ENCODE peak calls at places on chromosomes 16 and 17, in four cellular contexts. L, N, F and U are unnamed samples.

GRCh38 chr17:15942207-15942833 is 2.6 kb upstream of the ADORA2B start:
- DNase-seq in L (no peak), N (no peak), F (no peak), U (no peak)

GRCh38 chr17:22266231-22266630 is 573.9 kb downstream of the KCNJ18 start:
- DNase-seq in L (peak), N (no peak), F (no peak), U (no peak)

GRCh38 chr16:11163761-11164261 is 92.2 kb downstream of the SOCS1 start:
- DNase-seq in L (no peak), N (no peak), F (no peak), U (no peak)

GRCh38 chr16:49495596-49496355 is 122.2 kb downstream of the C16orf78 start:
- DNase-seq in L (no peak), N (no peak), F (no peak), U (no peak)

GRCh38 chr17:15239471-15239870 is 25.7 kb downstream of the PMP22 start:
- DNase-seq in L (no peak), N (no peak), F (no peak), U (no peak)

GRCh38 chr16:11725457-11725856 is 17.2 kb downstream of the TXNDC11 start:
- DNase-seq in L (no peak), N (no peak), F (no peak), U (no peak)

GRCh38 chr16:69443809-69444611 is 19.6 kb downstream of the CYB5B start:
- DNase-seq in L (peak), N (no peak), F (peak), U (no peak)

GRCh38 chr16:51326131-51326856 is 175.2 kb upstream of the SALL1 start:
- DNase-seq in L (no peak), N (no peak), F (no peak), U (no peak)

GRCh38 chr17:29769225-29769624 is 146.5 kb upstream of the CORO6 start:
- DNase-seq in L (no peak), N (no peak), F (no peak), U (no peak)

GRCh38 chr16:72923757-72924156 is 124.2 kb downstream of the ZFHX3 start:
- DNase-seq in L (no peak), N (no peak), F (no peak), U (no peak)

GRCh38 chr17:13117616-13118015 is 99.8 kb upstream of the ELAC2 start:
- DNase-seq in L (no peak), N (no peak), F (no peak), U (no peak)

GRCh38 chr16:11679941-11680911 is 12.0 kb downstream of the SNN start:
- DNase-seq in L (no peak), N (no peak), F (no peak), U (no peak)

GRCh38 chr16:12532871-12533610 is 270.6 kb downstream of the CPPED1 start:
- DNase-seq in L (no peak), N (no peak), F (no peak), U (no peak)

GRCh38 chr16:4795828-4796572 is 831 bp downstream of the SMIM22 start:
- DNase-seq in L (no peak), N (no peak), F (peak), U (no peak)

GRCh38 chr17:80836971-80837481 is 154.6 kb upstream of the CHMP6 start:
- DNase-seq in L (no peak), N (no peak), F (no peak), U (no peak)

GRCh38 chr17:57677301-57677700 is 67.8 kb downstream of the CCDC182 start:
- DNase-seq in L (no peak), N (no peak), F (no peak), U (peak)

GRCh38 chr16:87832759-87833502 is 36.4 kb downstream of the SLC7A5 start:
- DNase-seq in L (no peak), N (no peak), F (no peak), U (no peak)

GRCh38 chr17:3295632-3296031 is 2.5 kb downstream of the OR3A1 start:
- DNase-seq in L (no peak), N (no peak), F (no peak), U (no peak)

GRCh38 chr16:85583491-85584181 is 29.5 kb upstream of the GSE1 start:
- DNase-seq in L (no peak), N (no peak), F (no peak), U (no peak)

GRCh38 chr17:66667491-66668030 is 167.4 kb upstream of the CACNG5 start:
- DNase-seq in L (no peak), N (peak), F (no peak), U (no peak)

GRCh38 chr17:81238490-81238814 is 403 bp downstream of the TEPSIN start:
- DNase-seq in L (no peak), N (no peak), F (no peak), U (no peak)

GRCh38 chr17:82065193-82065637 is 389 bp downstream of the DUS1L start:
- DNase-seq in L (no peak), N (no peak), F (no peak), U (no peak)

GRCh38 chr16:29806641-29807425 is 504 bp downstream of the MAZ start:
- DNase-seq in L (peak), N (no peak), F (peak), U (no peak)

GRCh38 chr17:39174907-39175694 is 9.1 kb upstream of the ARL5C start:
- DNase-seq in L (peak), N (no peak), F (peak), U (no peak)

GRCh38 chr16:13793788-13794461 is 126.0 kb upstream of the ERCC4 start:
- DNase-seq in L (no peak), N (no peak), F (no peak), U (no peak)

GRCh38 chr17:34826332-34826731 is 134.9 kb downstream of the CCT6B start:
- DNase-seq in L (peak), N (no peak), F (no peak), U (no peak)

GRCh38 chr17:17847102-17847501 is 10.3 kb upstream of the SREBF1 start:
- DNase-seq in L (no peak), N (no peak), F (no peak), U (no peak)

GRCh38 chr16:77387810-77388209 is 47.0 kb downstream of the ADAMTS18 start:
- DNase-seq in L (no peak), N (no peak), F (no peak), U (no peak)

GRCh38 chr17:74467221-74467951 is 952 bp downstream of the CD300A start:
- DNase-seq in L (no peak), N (peak), F (peak), U (no peak)
- TF ChIP-seq POLR2AphosphoS5 in L (no peak), N (peak), F (peak), U (no peak)

DNA sequence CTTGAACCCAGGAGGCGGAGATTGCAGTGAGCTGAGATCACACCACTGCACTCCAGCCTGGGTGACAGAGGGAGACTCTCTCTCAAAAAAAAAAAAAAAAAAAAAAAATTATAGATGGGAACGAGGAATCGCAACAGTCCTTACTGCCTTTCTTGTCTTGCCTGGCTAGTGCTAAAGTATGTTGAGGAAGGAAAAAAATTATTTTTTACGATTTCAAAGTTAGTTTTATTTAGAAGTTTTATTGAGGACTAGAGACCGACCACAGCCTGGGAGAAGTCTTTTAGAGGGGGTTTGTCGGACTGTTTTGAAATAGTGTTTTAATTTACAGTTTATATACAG is 15.8 kb upstream of the DNAH17 start:
- DNase-seq in L (no peak), N (no peak), F (no peak), U (no peak)
- H3K27ac ChIP-seq in L (no peak), N (no peak), F (peak), U (peak)

GRCh38 chr16:30923554-30924085 is at the start of gene FBXL19:
- DNase-seq in L (no peak), N (no peak), F (peak), U (no peak)

GRCh38 chr16:30922960-30923535 is 324 bp upstream of the FBXL19 start:
- DNase-seq in L (peak), N (peak), F (peak), U (peak)

GRCh38 chr16:30921459-30921747 is 2.0 kb upstream of the FBXL19 start:
- DNase-seq in L (no peak), N (no peak), F (no peak), U (no peak)

GRCh38 chr16:30921748-30922419 is 1.5 kb upstream of the FBXL19 start:
- DNase-seq in L (peak), N (peak), F (peak), U (no peak)

DNA sequence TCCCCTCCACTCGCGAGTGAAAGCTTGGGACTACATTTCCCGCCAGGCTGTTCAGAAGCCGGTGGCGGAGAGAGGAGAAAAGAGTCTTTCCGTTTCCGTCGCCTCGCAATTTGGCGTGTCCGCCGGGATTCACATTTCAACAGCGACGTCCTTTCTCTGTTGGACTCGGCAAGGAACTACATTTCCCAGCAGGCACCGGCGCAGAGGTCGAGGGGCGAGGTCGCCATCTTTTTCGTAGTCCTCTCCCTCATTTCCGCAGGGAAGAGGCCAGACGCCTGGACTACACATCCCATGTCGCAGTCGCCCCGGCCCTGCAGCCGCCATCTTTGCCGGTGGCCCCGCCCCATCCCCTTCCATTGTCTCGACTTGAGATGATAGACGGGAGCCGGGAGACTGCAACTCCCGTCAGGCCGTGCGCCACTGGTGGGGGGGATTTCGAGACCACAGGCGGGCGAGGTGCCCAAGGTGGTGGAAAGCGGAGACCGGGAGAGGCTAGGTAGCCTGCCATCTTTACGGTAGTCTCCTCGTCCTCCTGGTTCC is 882 bp upstream of the FBXL19 start:
- DNase-seq in L (peak), N (peak), F (peak), U (peak)
- TF ChIP-seq POLR2AphosphoS5 in L (no peak), N (no peak), F (peak), U (peak)

GRCh38 chr16:20614201-20615141 is 38.3 kb upstream of the ACSM2B start:
- DNase-seq in L (no peak), N (no peak), F (no peak), U (peak)

GRCh38 chr16:20612551-20613470 is 36.6 kb upstream of the ACSM2B start:
- DNase-seq in L (no peak), N (no peak), F (no peak), U (no peak)

GRCh38 chr16:20611975-20612471 is 35.9 kb upstream of the ACSM2B start:
- DNase-seq in L (no peak), N (no peak), F (no peak), U (no peak)

GRCh38 chr16:20611350-20611902 is 35.3 kb upstream of the ACSM2B start:
- DNase-seq in L (no peak), N (no peak), F (no peak), U (no peak)

DNA sequence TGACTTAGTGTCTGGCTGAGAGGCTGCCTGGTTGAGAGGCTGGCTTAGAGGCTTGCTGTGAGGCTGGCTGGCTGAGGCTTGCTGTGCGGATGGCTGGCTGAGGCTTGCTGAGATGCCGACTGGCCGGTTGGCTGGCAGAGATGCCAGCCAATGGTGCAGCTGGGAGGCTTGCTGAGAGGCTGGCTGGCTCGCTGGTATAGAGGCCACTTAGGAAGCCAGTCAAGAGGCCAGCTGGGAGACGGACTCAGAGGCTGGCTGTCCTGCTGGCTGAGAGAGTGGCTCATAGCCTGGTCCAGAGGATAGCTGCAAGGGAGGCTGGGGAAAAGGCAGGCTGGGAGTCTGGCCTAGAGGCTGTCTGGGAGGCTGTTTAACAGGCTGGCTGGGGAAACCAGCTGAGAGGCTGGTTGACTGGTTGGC is 37.3 kb upstream of the ACSM2B start:
- DNase-seq in L (no peak), N (no peak), F (no peak), U (no peak)
- H3K27ac ChIP-seq in L (no peak), N (no peak), F (peak), U (peak)

DNA sequence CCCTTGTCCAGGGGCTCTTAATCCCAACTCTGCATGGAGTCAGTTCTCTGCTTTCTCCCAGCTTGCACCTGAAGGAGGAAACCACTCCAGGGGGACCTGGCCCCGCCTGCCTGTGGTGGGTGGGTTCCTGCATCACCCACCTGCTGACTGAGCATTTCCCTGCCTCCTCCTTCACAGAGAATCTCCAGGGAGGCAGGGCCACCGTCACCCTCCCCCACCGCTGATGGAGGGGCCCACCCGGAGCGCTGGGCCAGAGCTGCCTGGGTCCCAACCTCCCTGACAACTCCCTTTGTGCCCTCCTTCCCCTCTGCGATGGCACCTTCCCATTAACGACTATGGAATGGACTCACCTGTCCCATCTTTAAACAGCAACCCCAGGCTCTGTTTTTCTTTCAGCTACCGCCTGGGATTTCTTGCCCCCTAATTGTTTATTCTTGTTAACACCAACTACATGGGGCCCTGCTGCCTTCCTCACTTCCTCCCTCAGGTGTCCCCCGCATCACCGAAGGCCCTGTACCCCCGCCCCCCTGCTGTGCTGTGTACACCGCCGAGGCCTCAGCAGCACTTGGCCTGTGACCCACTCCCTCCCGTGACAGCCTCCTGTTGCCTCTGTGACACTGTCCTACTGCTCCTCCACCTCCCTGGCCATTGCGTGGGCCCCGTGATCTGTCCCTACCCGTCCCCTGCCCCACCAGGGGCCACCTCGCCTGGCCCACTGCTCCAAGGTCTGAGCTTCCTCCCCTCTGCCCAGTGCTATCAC is 842 bp upstream of the TEDC2 start:
- DNase-seq in L (no peak), N (no peak), F (no peak), U (no peak)
- TF ChIP-seq POLR2AphosphoS5 in L (no peak), N (no peak), F (no peak), U (no peak)

DNA sequence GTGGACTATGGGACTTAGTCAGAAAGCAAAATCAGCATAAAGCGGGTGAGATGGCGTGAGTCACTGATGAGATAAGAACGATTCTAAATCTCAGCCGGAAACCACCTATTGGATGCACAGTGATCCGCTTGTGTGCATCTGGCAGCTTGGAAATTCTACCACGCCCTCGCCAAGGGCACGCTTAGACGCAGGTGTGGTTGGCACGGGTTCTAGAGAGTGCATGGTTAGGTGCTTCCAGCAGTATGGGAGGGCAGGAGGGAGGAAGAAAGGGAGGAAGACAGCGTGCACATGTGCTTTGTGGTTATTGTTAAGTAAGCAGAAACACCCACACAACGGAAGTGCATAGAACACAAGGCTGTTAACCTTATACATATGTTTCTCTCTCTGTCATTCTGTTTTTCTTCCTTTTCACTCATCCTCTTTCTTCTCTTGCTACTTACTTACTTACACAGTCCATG is 374.0 kb upstream of the ASIC2 start:
- DNase-seq in L (peak), N (peak), F (no peak), U (no peak)
- H3K27ac ChIP-seq in L (no peak), N (no peak), F (no peak), U (no peak)

GRCh38 chr17:7237266-7237760 is 1.9 kb downstream of the PHF23 start:
- DNase-seq in L (no peak), N (no peak), F (no peak), U (no peak)

GRCh38 chr17:7237761-7238417 is 1.4 kb downstream of the PHF23 start:
- DNase-seq in L (peak), N (no peak), F (peak), U (no peak)

GRCh38 chr17:7236808-7237207 is 2.4 kb downstream of the PHF23 start:
- DNase-seq in L (no peak), N (no peak), F (no peak), U (no peak)

GRCh38 chr17:7239091-7240027 is at the start of gene PHF23:
- DNase-seq in L (peak), N (peak), F (peak), U (peak)

GRCh38 chr17:7238418-7239090 is 703 bp downstream of the PHF23 start:
- DNase-seq in L (peak), N (no peak), F (no peak), U (no peak)
- TF ChIP-seq POLR2AphosphoS5 in L (no peak), N (no peak), F (no peak), U (no peak)

DNA sequence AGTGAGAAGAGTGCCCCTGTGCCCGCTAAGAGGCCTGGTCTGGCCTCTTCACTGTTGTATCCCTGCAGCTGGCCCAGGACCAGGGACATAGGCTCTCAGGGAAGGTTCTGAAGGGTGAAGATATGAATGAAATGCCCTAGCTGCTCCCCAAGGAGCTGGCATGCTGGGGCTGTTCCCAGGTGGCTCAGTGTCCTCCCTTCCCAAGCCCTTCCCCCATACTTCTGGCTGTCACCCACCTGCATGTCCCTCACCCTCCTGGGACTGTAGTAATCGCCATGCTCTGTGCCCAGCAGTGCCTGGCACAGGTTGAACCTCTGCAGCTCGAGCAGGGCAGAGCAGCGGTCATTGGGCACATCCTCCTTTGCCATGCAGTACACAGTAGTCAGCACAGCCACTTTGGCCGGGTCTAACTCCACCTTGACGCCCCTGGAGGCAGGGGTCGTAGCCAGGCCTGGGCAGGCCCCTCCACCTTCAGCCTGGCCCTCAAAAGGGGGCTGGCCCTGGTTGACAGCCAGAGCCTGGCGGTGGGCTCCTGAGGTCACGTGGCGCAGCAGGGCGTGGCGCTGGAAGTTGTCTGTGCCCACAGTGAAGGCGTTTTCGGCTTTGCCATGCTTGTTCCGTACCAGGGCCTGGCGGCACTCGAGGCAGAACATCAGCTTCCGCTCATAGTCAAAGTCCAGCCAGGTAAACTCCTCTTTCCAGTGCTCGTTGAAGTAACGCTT is 7.6 kb downstream of the C17orf113 start:
- DNase-seq in L (no peak), N (no peak), F (no peak), U (no peak)
- H3K27ac ChIP-seq in L (no peak), N (no peak), F (no peak), U (no peak)